ENCODE peak calls at places on chromosome 6, in six cellular contexts. L, S, F, U, C and X are unnamed samples.

GRCh38 chr6:20160541-20161283 is 51.6 kb downstream of the MBOAT1 start:
- DNase-seq in U (no peak), F (no peak), L (no peak), S (no peak), C (no peak), X (no peak)

GRCh38 chr6:10362300-10362699 is 52.6 kb downstream of the TFAP2A start:
- DNase-seq in S (no peak), F (no peak), L (no peak), U (no peak), C (no peak), X (no peak)

GRCh38 chr6:100633096-100633766 is 168.5 kb upstream of the SIM1 start:
- DNase-seq in S (peak; percentile 92), F (no peak), L (no peak), C (peak; percentile 21), U (no peak), X (no peak)

GRCh38 chr6:136980070-136980469 is 58.0 kb downstream of the SLC35D3 start:
- DNase-seq in F (no peak), U (no peak), L (no peak), S (no peak), C (no peak), X (no peak)

GRCh38 chr6:39962831-39963230 is 28.6 kb upstream of the MOCS1 start:
- DNase-seq in U (no peak), S (no peak), L (no peak), C (no peak), F (no peak), X (no peak)

GRCh38 chr6:166935353-166935752 is 21.0 kb downstream of the RNASET2 start:
- DNase-seq in F (no peak), L (no peak), S (no peak), C (no peak), U (no peak), X (no peak)

GRCh38 chr6:63352587-63353281 is 33.0 kb upstream of the LGSN start:
- DNase-seq in L (no peak), S (peak; percentile 81), C (no peak), F (no peak), U (no peak), X (no peak)

GRCh38 chr6:163289445-163289844 is 125.1 kb upstream of the QKI start:
- DNase-seq in C (no peak), F (no peak), U (no peak), S (no peak), L (no peak), X (no peak)

GRCh38 chr6:7196019-7196402 is 88.2 kb downstream of the RREB1 start:
- DNase-seq in U (no peak), C (no peak), L (peak; percentile 13), S (no peak), F (no peak), X (no peak)

GRCh38 chr6:2708456-2708855 is 42.3 kb downstream of the MYLK4 start:
- DNase-seq in L (no peak), U (no peak), C (no peak), F (no peak), S (no peak), X (no peak)

GRCh38 chr6:170210651-170211403 is 80.1 kb downstream of the DLL1 start:
- DNase-seq in F (no peak), L (no peak), U (no peak), S (no peak), C (no peak), X (no peak)

GRCh38 chr6:41713161-41713649 is 22.2 kb downstream of the TFEB start:
- DNase-seq in S (peak; percentile 84), C (peak; percentile 9), F (no peak), L (no peak), U (no peak), X (no peak)

GRCh38 chr6:11536795-11537194 is 754 bp upstream of the TMEM170B start:
- DNase-seq in L (peak; percentile 10), S (peak; percentile 57), U (no peak), F (no peak), C (no peak), X (no peak)

GRCh38 chr6:144129469-144129868 is 20.8 kb upstream of the STX11 start:
- DNase-seq in C (no peak), L (no peak), F (no peak), S (no peak), U (no peak), X (no peak)

GRCh38 chr6:82380566-82381185 is 17.1 kb downstream of the TPBG start:
- DNase-seq in U (no peak), L (no peak), F (no peak), C (peak; percentile 81), S (no peak), X (no peak)

GRCh38 chr6:36595168-36595818 is 1.1 kb downstream of the SRSF3 start:
- DNase-seq in F (no peak), C (no peak), S (peak; percentile 72), U (no peak), L (peak; percentile 30), X (no peak)

GRCh38 chr6:95364016-95364604 is 213.2 kb upstream of the MANEA start:
- DNase-seq in S (peak; percentile 55), C (peak; percentile 40), U (no peak), L (no peak), F (no peak), X (no peak)

GRCh38 chr6:169961772-169962561 is 210.5 kb downstream of the ERMARD start:
- DNase-seq in F (no peak), U (no peak), C (no peak), S (no peak), L (peak; percentile 38), X (no peak)

GRCh38 chr6:53095716-53096115 is 30.5 kb downstream of the FBXO9 start:
- DNase-seq in L (no peak), F (no peak), U (no peak), C (no peak), S (no peak), X (no peak)

GRCh38 chr6:117906905-117907599 is at the start of gene SLC35F1:
- DNase-seq in C (peak; percentile 72), L (peak; percentile 53), F (no peak), S (peak; percentile 35), U (no peak), X (no peak)

GRCh38 chr6:43308101-43308989 is at the start of gene CRIP3:
- DNase-seq in U (peak; percentile 19), L (peak; percentile 64), C (peak; percentile 23), S (no peak), F (no peak), X (no peak)

GRCh38 chr6:17687136-17687535 is 19.6 kb downstream of the NUP153 start:
- DNase-seq in S (no peak), L (no peak), U (no peak), F (no peak), C (no peak), X (no peak)

GRCh38 chr6:149211046-149211571 is 106.4 kb upstream of the TAB2 start:
- DNase-seq in L (peak; percentile 33), C (no peak), U (no peak), S (no peak), F (no peak), X (no peak)

GRCh38 chr6:56250266-56250665 is 2.9 kb upstream of the COL21A1 start:
- DNase-seq in F (no peak), C (no peak), U (no peak), L (no peak), S (no peak), X (no peak)

GRCh38 chr6:146305098-146305497 is 238.5 kb upstream of the RAB32 start:
- DNase-seq in L (no peak), F (no peak), S (peak; percentile 72), C (no peak), U (no peak), X (no peak)

GRCh38 chr6:38567436-38567835 is 72.3 kb downstream of the BTBD9 start:
- DNase-seq in S (peak; percentile 30), C (no peak), F (no peak), U (no peak), L (no peak), X (peak; percentile 57)